ENCODE peak calls at places on chromosomes 2 and 18, in six cellular contexts. L, W, H, M, K and F are unnamed samples.
A peak's percentile ranks its signal among the peaks of the same experiment; 100 is the strongest.

GRCh38 chr2:70258532-70258875 is 567 bp downstream of the PCYOX1 start:
- DNase-seq in M (peak; percentile 33), H (peak; percentile 75), L (peak; percentile 71), K (peak; percentile 89), W (peak; percentile 55), F (no peak)

GRCh38 chr2:26172866-26173595 is at the start of gene GAREM2:
- DNase-seq in W (no peak), M (peak; percentile 38), K (no peak), H (no peak), L (no peak), F (no peak)

GRCh38 chr18:48032876-48033769 is 102.7 kb upstream of the SMAD2 start:
- DNase-seq in L (no peak), W (peak; percentile 35), M (peak; percentile 29), K (no peak), H (no peak), F (no peak)

GRCh38 chr2:10832228-10832936 is 19.8 kb upstream of the PDIA6 start:
- DNase-seq in H (peak; percentile 82), M (peak; percentile 90), W (peak; percentile 81), K (peak; percentile 89), L (peak; percentile 82), F (peak; percentile 77)

GRCh38 chr18:41906528-41907256 is 48.3 kb upstream of the PIK3C3 start:
- DNase-seq in H (no peak), L (no peak), M (peak; percentile 70), K (no peak), W (peak; percentile 76), F (peak; percentile 73)

GRCh38 chr2:27891063-27891819 is 712 bp downstream of the BABAM2 start:
- DNase-seq in L (peak; percentile 92), M (peak; percentile 89), W (peak; percentile 96), K (peak; percentile 81), H (peak; percentile 89), F (peak; percentile 98)

GRCh38 chr2:13652531-13653313 is 936.0 kb downstream of the TRIB2 start:
- DNase-seq in K (no peak), H (no peak), M (peak; percentile 43), W (peak; percentile 1), L (no peak), F (no peak)

GRCh38 chr18:28875059-28875458 is 698.1 kb upstream of the CDH2 start:
- DNase-seq in L (no peak), H (no peak), K (no peak), W (no peak), M (no peak), F (no peak)

GRCh38 chr18:29616885-29617284 is 1425.7 kb downstream of the DSC3 start:
- DNase-seq in W (no peak), H (no peak), K (no peak), L (no peak), M (no peak), F (no peak)

GRCh38 chr2:199973703-199974102 is 18.3 kb downstream of the MAIP1 start:
- DNase-seq in W (peak; percentile 70), M (peak; percentile 82), L (no peak), H (no peak), K (no peak), F (no peak)

GRCh38 chr2:238439093-238439849 is 12.5 kb downstream of the ASB1 start:
- DNase-seq in W (peak; percentile 99), K (no peak), H (no peak), M (peak; percentile 85), L (peak; percentile 81), F (peak; percentile 20)

GRCh38 chr2:16664052-16664731 is 1.4 kb downstream of the CYRIA start:
- DNase-seq in H (peak; percentile 54), M (no peak), K (no peak), W (peak; percentile 90), L (no peak), F (no peak)

DNA sequence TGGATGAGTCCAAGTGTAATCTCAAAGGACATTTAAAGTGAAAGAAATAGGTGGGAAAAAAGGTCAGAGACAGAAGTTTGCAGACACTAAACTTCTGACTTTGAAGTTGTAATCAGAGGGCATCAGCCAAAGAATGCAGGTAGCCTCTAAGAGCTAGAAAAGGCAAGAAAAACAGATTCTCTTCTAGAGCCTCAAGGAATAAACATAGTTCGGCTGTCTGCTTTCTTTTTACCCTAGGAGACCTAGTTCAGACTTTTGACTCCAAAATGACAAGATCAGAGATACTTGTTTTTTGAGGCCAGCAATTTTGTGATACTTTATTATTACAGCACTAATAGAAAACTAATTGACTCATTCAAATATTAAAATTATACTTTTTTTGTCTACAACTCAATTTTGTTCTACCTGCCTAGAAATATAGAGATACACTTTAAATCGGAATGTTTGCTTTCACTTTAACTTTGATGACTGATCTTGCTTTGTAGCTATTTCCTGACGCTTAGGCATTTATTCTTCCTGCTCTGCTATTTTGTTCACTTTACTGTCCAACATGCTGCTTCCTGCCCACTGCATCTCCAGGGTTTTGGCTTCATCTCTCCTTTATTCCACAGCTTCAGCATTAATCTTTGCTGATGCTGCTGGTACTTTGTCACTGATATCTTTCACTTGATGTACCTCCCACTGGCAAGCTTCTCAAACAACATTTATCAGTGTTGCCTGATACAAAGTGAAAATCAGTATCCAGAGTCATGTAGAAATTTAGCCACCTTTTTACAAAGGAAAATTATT is 272.5 kb downstream of the DSEL start:
- DNase-seq in W (peak; percentile 35), M (peak; percentile 37), H (no peak), L (no peak), K (no peak), F (no peak)
- H3K4me3 ChIP-seq in W (peak overlapping the region; percentile 35), M (peak overlapping the region; percentile 72), H (no peak overlapping the region), L (no peak overlapping the region), K (peak overlapping the region; percentile 36), F (no peak overlapping the region)

GRCh38 chr2:190359896-190360376 is 16.5 kb downstream of the INPP1 start:
- DNase-seq in K (peak; percentile 72), L (peak; percentile 70), W (peak; percentile 77), M (peak; percentile 73), H (peak; percentile 54), F (peak; percentile 55)
- H3K4me3 ChIP-seq in K (peak overlapping the region; percentile 47), L (peak overlapping the region; percentile 30), W (peak overlapping the region; percentile 52), M (peak overlapping the region; percentile 78), H (peak overlapping the region; percentile 18), F (peak overlapping the region; percentile 49)

DNA sequence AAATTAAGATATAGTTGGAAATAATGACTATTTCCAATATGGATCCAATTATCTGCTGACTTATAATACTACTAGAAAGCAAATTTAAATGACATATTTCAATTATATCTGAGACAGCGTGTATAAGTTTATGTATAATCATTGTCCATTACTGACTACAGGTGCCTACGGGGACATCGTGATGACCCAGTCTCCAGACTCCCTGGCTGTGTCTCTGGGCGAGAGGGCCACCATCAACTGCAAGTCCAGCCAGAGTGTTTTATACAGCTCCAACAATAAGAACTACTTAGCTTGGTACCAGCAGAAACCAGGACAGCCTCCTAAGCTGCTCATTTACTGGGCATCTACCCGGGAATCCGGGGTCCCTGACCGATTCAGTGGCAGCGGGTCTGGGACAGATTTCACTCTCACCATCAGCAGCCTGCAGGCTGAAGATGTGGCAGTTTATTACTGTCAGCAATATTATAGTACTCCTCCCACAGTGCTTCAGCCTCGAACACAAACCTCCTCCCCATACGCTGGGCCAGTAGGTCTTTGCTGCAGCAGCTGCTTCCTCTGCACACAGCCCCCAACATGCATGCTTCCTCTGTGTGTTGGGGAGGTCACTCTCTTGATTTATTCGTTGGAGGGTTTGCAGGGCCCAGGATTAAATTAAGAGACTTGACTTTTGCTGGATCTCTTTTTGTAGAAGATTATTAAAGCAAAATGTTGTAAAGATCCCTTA is 194.4 kb downstream of the RPIA start:
- DNase-seq in W (no peak), K (peak; percentile 20), H (no peak), L (no peak), M (no peak), F (no peak)
- H3K4me3 ChIP-seq in W (no peak overlapping the region), K (no peak overlapping the region), H (no peak overlapping the region), L (no peak overlapping the region), M (no peak overlapping the region), F (no peak overlapping the region)

DNA sequence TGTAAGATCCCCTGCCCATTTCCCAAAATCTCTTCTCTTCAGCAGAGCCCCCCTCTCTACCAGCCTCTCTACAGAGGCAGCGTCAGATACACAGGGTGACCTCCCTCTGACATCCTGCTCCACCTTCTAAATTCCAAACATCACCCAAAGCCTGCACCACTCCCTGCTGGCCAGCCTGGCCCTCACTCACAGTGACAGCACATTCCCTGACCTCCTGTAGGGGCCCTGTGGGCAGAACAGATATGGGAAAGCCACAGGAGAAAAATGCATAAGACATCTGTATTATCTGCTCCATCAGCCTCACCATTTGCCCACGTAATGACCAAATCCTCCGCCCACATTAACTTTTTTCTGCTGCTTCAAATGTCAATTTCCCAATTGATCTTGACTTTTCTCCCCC is 40.6 kb downstream of the TRABD2A start:
- DNase-seq in H (no peak), K (no peak), L (no peak), W (no peak), M (peak; percentile 42), F (no peak)
- H3K4me3 ChIP-seq in H (no peak overlapping the region), K (no peak overlapping the region), L (no peak overlapping the region), W (no peak overlapping the region), M (no peak overlapping the region), F (peak overlapping the region; percentile 39)

GRCh38 chr2:143263045-143263625 is 133.9 kb downstream of the ARHGAP15 start:
- DNase-seq in H (no peak), L (no peak), M (no peak), K (no peak), W (no peak), F (no peak)

GRCh38 chr2:143258126-143258892 is 129.1 kb downstream of the ARHGAP15 start:
- DNase-seq in K (no peak), L (no peak), W (no peak), M (no peak), H (no peak), F (peak; percentile 65)

GRCh38 chr2:143264851-143265250 is 135.6 kb downstream of the ARHGAP15 start:
- DNase-seq in K (no peak), M (peak; percentile 98), W (peak; percentile 88), H (no peak), L (no peak), F (no peak)

GRCh38 chr2:143259368-143259958 is 130.2 kb downstream of the ARHGAP15 start:
- DNase-seq in W (peak; percentile 84), M (peak; percentile 92), L (peak; percentile 83), H (peak; percentile 55), K (no peak), F (peak; percentile 75)

GRCh38 chr2:143261986-143262784 is 133.0 kb downstream of the ARHGAP15 start:
- DNase-seq in W (no peak), M (no peak), K (no peak), L (no peak), H (no peak), F (peak; percentile 63)
- H3K4me3 ChIP-seq in W (no peak overlapping the region), M (no peak overlapping the region), K (no peak overlapping the region), L (no peak overlapping the region), H (no peak overlapping the region), F (peak overlapping the region; percentile 11)

GRCh38 chr2:139162456-139162855 is 382.3 kb upstream of the NXPH2 start:
- DNase-seq in W (no peak), M (no peak), L (no peak), K (no peak), H (no peak), F (no peak)

GRCh38 chr2:139165599-139165998 is 385.4 kb upstream of the NXPH2 start:
- DNase-seq in H (no peak), K (no peak), M (no peak), W (no peak), L (no peak), F (no peak)

GRCh38 chr2:139160838-139161237 is 380.6 kb upstream of the NXPH2 start:
- DNase-seq in K (no peak), H (no peak), L (no peak), M (no peak), W (no peak), F (no peak)

GRCh38 chr2:139162957-139163356 is 382.8 kb upstream of the NXPH2 start:
- DNase-seq in M (no peak), H (no peak), L (no peak), W (no peak), K (no peak), F (no peak)

GRCh38 chr2:139165041-139165440 is 384.9 kb upstream of the NXPH2 start:
- DNase-seq in H (no peak), L (no peak), M (no peak), K (no peak), W (no peak), F (no peak)
- H3K4me3 ChIP-seq in H (no peak overlapping the region), L (no peak overlapping the region), M (no peak overlapping the region), K (no peak overlapping the region), W (no peak overlapping the region), F (no peak overlapping the region)